ENCODE peak calls at places on chromosomes 6 and 20, in four cellular contexts. One of them, this sample, is unnamed.

GRCh38 chr6:123589317-123589716 is 47.4 kb downstream of the TRDN start:
- DNase-seq in CD8-positive, alpha-beta T cell: no peak
- DNase-seq in C1 segment of cervical spinal cord: no peak
- DNase-seq in left lung: no peak
- DNase-seq in this sample: no peak

GRCh38 chr6:36443951-36444428 is 1.2 kb downstream of the KCTD20 start:
- DNase-seq in CD8-positive, alpha-beta T cell: no peak
- DNase-seq in left lung: no peak
- DNase-seq in C1 segment of cervical spinal cord: no peak
- DNase-seq in this sample: peak

GRCh38 chr6:15775741-15776140 is 112.9 kb upstream of the DTNBP1 start:
- DNase-seq in left lung: no peak
- DNase-seq in C1 segment of cervical spinal cord: no peak
- DNase-seq in CD8-positive, alpha-beta T cell: no peak
- DNase-seq in this sample: no peak

GRCh38 chr20:59828478-59829414 is 104.7 kb downstream of the SYCP2 start:
- DNase-seq in C1 segment of cervical spinal cord: no peak
- DNase-seq in CD8-positive, alpha-beta T cell: no peak
- DNase-seq in left lung: no peak
- DNase-seq in this sample: no peak

GRCh38 chr20:38805502-38805957 is at the start of gene PPP1R16B:
- DNase-seq in C1 segment of cervical spinal cord: peak
- DNase-seq in CD8-positive, alpha-beta T cell: peak
- DNase-seq in left lung: peak
- DNase-seq in this sample: peak

GRCh38 chr6:84625510-84625909 is 138.9 kb downstream of the TBX18 start:
- DNase-seq in left lung: no peak
- DNase-seq in CD8-positive, alpha-beta T cell: no peak
- DNase-seq in C1 segment of cervical spinal cord: no peak
- DNase-seq in this sample: no peak

GRCh38 chr20:43949741-43950618 is 35.3 kb downstream of the TOX2 start:
- DNase-seq in C1 segment of cervical spinal cord: no peak
- DNase-seq in CD8-positive, alpha-beta T cell: peak
- DNase-seq in left lung: peak
- DNase-seq in this sample: peak

GRCh38 chr6:16136086-16136485 is 7.2 kb downstream of the MYLIP start:
- DNase-seq in CD8-positive, alpha-beta T cell: no peak
- DNase-seq in left lung: no peak
- DNase-seq in C1 segment of cervical spinal cord: no peak
- DNase-seq in this sample: peak

This sample was measured in T-helper 1 cell.